ENCODE peak calls at places on chromosome 4, in six cellular contexts. I is CD8-positive, alpha-beta T cell; L is lower lobe of right lung; C is stimulated activated effector memory CD8-positive, alpha-beta T cell treated with anti-CD3 and anti-CD28 coated beads, Interleukin-12 subunit alpha, Interleukin-12 subunit beta, amount 100 ng/mL, for 72 hours; K is omental fat pad; B is Right ventricle myocardium superior. Y is an unnamed sample.

GRCh38 chr4:133865606-133866327 is 335.8 kb downstream of the PABPC4L start:
- ATAC-seq in I (no peak), K (no peak), B (no peak), L (peak), C (no peak), Y (no peak)

GRCh38 chr4:147616849-147617172 is 386 bp upstream of the TMEM184C start:
- ATAC-seq in L (no peak), C (peak), K (no peak), I (peak), B (peak), Y (no peak)

GRCh38 chr4:86108834-86109233 is 251.0 kb downstream of the MAPK10 start:
- ATAC-seq in B (no peak), I (no peak), L (no peak), C (no peak), K (no peak), Y (no peak)

GRCh38 chr4:1563768-1564485 is 120.2 kb downstream of the FAM53A start:
- ATAC-seq in K (no peak), C (no peak), I (no peak), B (no peak), L (no peak), Y (no peak)

GRCh38 chr4:138205531-138206233 is 36.5 kb downstream of the SLC7A11 start:
- ATAC-seq in B (peak), C (no peak), I (no peak), K (no peak), L (no peak), Y (no peak)

GRCh38 chr4:2331043-2331420 is 69.1 kb upstream of the MXD4 start:
- ATAC-seq in B (no peak), C (no peak), I (no peak), L (no peak), K (no peak), Y (no peak)

GRCh38 chr4:8503801-8504200 is 63.2 kb downstream of the TRMT44 start:
- ATAC-seq in C (no peak), B (no peak), I (no peak), K (no peak), L (no peak), Y (peak)

GRCh38 chr4:168183717-168184571 is 91.6 kb downstream of the ANXA10 start:
- ATAC-seq in L (no peak), B (peak), C (no peak), K (no peak), I (no peak), Y (no peak)

GRCh38 chr4:160492181-160492580 is 1389.3 kb downstream of the RAPGEF2 start:
- ATAC-seq in L (no peak), I (no peak), C (no peak), K (no peak), B (no peak), Y (no peak)

GRCh38 chr4:76744253-76744921 is 153.6 kb downstream of the SOWAHB start:
- ATAC-seq in C (no peak), I (no peak), K (no peak), L (no peak), B (no peak), Y (no peak)

GRCh38 chr4:6732441-6733357 is 16.7 kb downstream of the BLOC1S4 start:
- ATAC-seq in B (peak), I (no peak), C (no peak), L (peak), K (peak), Y (peak)

GRCh38 chr4:61210186-61210939 is 10.2 kb downstream of the ADGRL3 start:
- ATAC-seq in C (no peak), I (no peak), B (no peak), L (no peak), K (no peak), Y (no peak)

GRCh38 chr4:151534195-151534594 is 125.2 kb downstream of the FHIP1A start:
- ATAC-seq in K (no peak), B (no peak), L (no peak), C (no peak), I (no peak), Y (no peak)

GRCh38 chr4:47703964-47704363 is 133.9 kb downstream of the CORIN start:
- ATAC-seq in I (no peak), L (peak), K (no peak), C (no peak), B (no peak), Y (no peak)

GRCh38 chr4:156006192-156006591 is 52.5 kb upstream of the CTSO start:
- ATAC-seq in K (no peak), I (no peak), B (no peak), C (no peak), L (no peak), Y (no peak)

GRCh38 chr4:41143721-41144379 is 70.5 kb downstream of the APBB2 start:
- ATAC-seq in I (no peak), B (peak), C (no peak), L (no peak), K (no peak), Y (no peak)

GRCh38 chr4:173318648-173319211 is 15.4 kb downstream of the HMGB2 start:
- ATAC-seq in C (peak), I (peak), K (no peak), B (peak), L (peak), Y (peak)